ENCODE peak calls at places on chromosomes 3 and 15, in six cellular contexts. N is progenitor cell of endocrine pancreas, Y is esophagus squamous epithelium, G is sciatic nerve, I is iris pigment epithelial cell, L is glutamatergic neuron. F is an unnamed sample.

GRCh38 chr3:161273589-161274218 is 52.6 kb downstream of the NMD3 start:
- DNase-seq in Y (no peak), I (peak), G (no peak), L (no peak), N (no peak), F (peak)

GRCh38 chr15:31200735-31201151 is 99.2 kb upstream of the TRPM1 start:
- DNase-seq in G (peak), Y (no peak), I (peak), N (peak), L (peak), F (no peak)

GRCh38 chr3:162217603-162218002 is 721.0 kb downstream of the OTOL1 start:
- DNase-seq in G (no peak), N (no peak), I (no peak), Y (no peak), L (no peak), F (no peak)

GRCh38 chr3:13276438-13277129 is 143.5 kb downstream of the NUP210 start:
- DNase-seq in N (no peak), G (no peak), I (no peak), Y (no peak), L (peak), F (no peak)

GRCh38 chr3:179189764-179190163 is 41.6 kb downstream of the PIK3CA start:
- DNase-seq in L (no peak), N (no peak), I (peak), G (no peak), Y (no peak), F (no peak)

GRCh38 chr15:89383635-89384604 is 49.3 kb upstream of the POLG start:
- DNase-seq in G (peak), Y (no peak), L (peak), N (no peak), I (peak), F (peak)

GRCh38 chr15:38129531-38130199 is 123.0 kb upstream of the SPRED1 start:
- DNase-seq in I (peak), N (no peak), G (peak), Y (peak), L (no peak), F (no peak)

GRCh38 chr15:59244337-59244736 is 37.7 kb downstream of the LDHAL6B start:
- DNase-seq in L (no peak), Y (no peak), N (no peak), G (no peak), I (no peak), F (no peak)

GRCh38 chr15:45534821-45535220 is 12.3 kb upstream of the SLC30A4 start:
- DNase-seq in L (no peak), Y (no peak), N (no peak), G (no peak), I (no peak), F (no peak)

GRCh38 chr3:8668216-8668615 is 23.6 kb upstream of the SSUH2 start:
- DNase-seq in I (peak), G (no peak), L (no peak), Y (no peak), N (no peak), F (no peak)

GRCh38 chr3:19147905-19148767 is at the start of gene KCNH8:
- DNase-seq in L (peak), G (peak), N (peak), I (no peak), Y (no peak), F (peak)

GRCh38 chr15:82159922-82160321 is 102.6 kb downstream of the EFL1 start:
- DNase-seq in L (no peak), I (peak), G (no peak), N (no peak), Y (no peak), F (no peak)

GRCh38 chr15:70095387-70096214 is 2.1 kb downstream of the TLE3 start:
- DNase-seq in L (peak), I (no peak), G (peak), N (peak), Y (no peak), F (no peak)

F was measured in NCI-H345.